ENCODE peak calls at places on chromosomes 5 and 9, in nine cellular contexts. One of them, this sample, is unnamed.

GRCh38 chr9:110443146-110443877 is 105.6 kb upstream of the TXNDC8 start:
- DNase-seq in endodermal cell: no peak
- DNase-seq in mesenchymal stem cell: peak; percentile 93
- DNase-seq in body of pancreas: no peak
- DNase-seq in tibial nerve: no peak
- DNase-seq in uterus: no peak
- DNase-seq in DND-41: no peak
- DNase-seq in HCT116: no peak
- DNase-seq in CD8-positive, alpha-beta T cell: no peak
- DNase-seq in this sample: no peak

GRCh38 chr5:54234304-54234938 is 76.0 kb downstream of the ARL15 start:
- DNase-seq in HCT116: no peak
- DNase-seq in DND-41: no peak
- DNase-seq in mesenchymal stem cell: peak; percentile 55
- DNase-seq in endodermal cell: no peak
- DNase-seq in CD8-positive, alpha-beta T cell: no peak
- DNase-seq in uterus: no peak
- DNase-seq in body of pancreas: no peak
- DNase-seq in tibial nerve: no peak
- DNase-seq in this sample: peak; percentile 22

GRCh38 chr5:1493941-1494340 is 29.8 kb downstream of the LPCAT1 start:
- DNase-seq in DND-41: no peak
- DNase-seq in body of pancreas: no peak
- DNase-seq in uterus: no peak
- DNase-seq in endodermal cell: no peak
- DNase-seq in CD8-positive, alpha-beta T cell: no peak
- DNase-seq in mesenchymal stem cell: no peak
- DNase-seq in tibial nerve: no peak
- DNase-seq in HCT116: no peak
- DNase-seq in this sample: no peak

GRCh38 chr5:172179032-172179989 is 8.7 kb downstream of the STK10 start:
- DNase-seq in CD8-positive, alpha-beta T cell: peak; percentile 67
- DNase-seq in endodermal cell: no peak
- DNase-seq in body of pancreas: no peak
- DNase-seq in uterus: no peak
- DNase-seq in tibial nerve: no peak
- DNase-seq in HCT116: no peak
- DNase-seq in DND-41: peak; percentile 58
- DNase-seq in mesenchymal stem cell: peak; percentile 80
- DNase-seq in this sample: peak; percentile 59

GRCh38 chr5:10567781-10568321 is 4.0 kb downstream of the ANKRD33B start:
- DNase-seq in DND-41: no peak
- DNase-seq in mesenchymal stem cell: peak; percentile 59
- DNase-seq in body of pancreas: no peak
- DNase-seq in tibial nerve: no peak
- DNase-seq in HCT116: no peak
- DNase-seq in uterus: no peak
- DNase-seq in CD8-positive, alpha-beta T cell: no peak
- DNase-seq in endodermal cell: no peak
- DNase-seq in this sample: no peak

GRCh38 chr9:91301161-91301560 is 60.6 kb downstream of the AUH start:
- DNase-seq in endodermal cell: no peak
- DNase-seq in mesenchymal stem cell: no peak
- DNase-seq in CD8-positive, alpha-beta T cell: no peak
- DNase-seq in body of pancreas: peak; percentile 39
- DNase-seq in HCT116: peak; percentile 23
- DNase-seq in DND-41: no peak
- DNase-seq in uterus: no peak
- DNase-seq in tibial nerve: no peak
- DNase-seq in this sample: no peak

GRCh38 chr9:104774831-104775573 is 11.1 kb downstream of the NIPSNAP3B start:
- DNase-seq in tibial nerve: no peak
- DNase-seq in DND-41: no peak
- DNase-seq in HCT116: no peak
- DNase-seq in uterus: no peak
- DNase-seq in body of pancreas: no peak
- DNase-seq in CD8-positive, alpha-beta T cell: no peak
- DNase-seq in endodermal cell: no peak
- DNase-seq in mesenchymal stem cell: no peak
- DNase-seq in this sample: no peak

GRCh38 chr5:142495561-142495960 is 170.7 kb upstream of the SPRY4 start:
- DNase-seq in CD8-positive, alpha-beta T cell: no peak
- DNase-seq in uterus: no peak
- DNase-seq in endodermal cell: no peak
- DNase-seq in mesenchymal stem cell: no peak
- DNase-seq in tibial nerve: no peak
- DNase-seq in HCT116: no peak
- DNase-seq in body of pancreas: no peak
- DNase-seq in DND-41: no peak
- DNase-seq in this sample: no peak

GRCh38 chr5:158769702-158770101 is 330.0 kb downstream of the EBF1 start:
- DNase-seq in body of pancreas: no peak
- DNase-seq in HCT116: no peak
- DNase-seq in endodermal cell: no peak
- DNase-seq in mesenchymal stem cell: no peak
- DNase-seq in DND-41: no peak
- DNase-seq in tibial nerve: no peak
- DNase-seq in CD8-positive, alpha-beta T cell: no peak
- DNase-seq in uterus: no peak
- DNase-seq in this sample: no peak

GRCh38 chr9:16704489-16705111 is 165.9 kb downstream of the BNC2 start:
- DNase-seq in endodermal cell: peak; percentile 73
- DNase-seq in body of pancreas: peak; percentile 20
- DNase-seq in tibial nerve: no peak
- DNase-seq in DND-41: no peak
- DNase-seq in CD8-positive, alpha-beta T cell: no peak
- DNase-seq in HCT116: no peak
- DNase-seq in mesenchymal stem cell: no peak
- DNase-seq in uterus: peak; percentile 67
- DNase-seq in this sample: peak; percentile 59

GRCh38 chr5:95913663-95914062 is 48.0 kb downstream of the ELL2 start:
- DNase-seq in HCT116: no peak
- DNase-seq in uterus: no peak
- DNase-seq in endodermal cell: no peak
- DNase-seq in body of pancreas: no peak
- DNase-seq in CD8-positive, alpha-beta T cell: no peak
- DNase-seq in DND-41: no peak
- DNase-seq in mesenchymal stem cell: no peak
- DNase-seq in tibial nerve: no peak
- DNase-seq in this sample: no peak
- H3K36me3 ChIP-seq in HCT116: no peaks in the 10 kb centered on the region
- H3K36me3 ChIP-seq in uterus: no peaks in the 10 kb centered on the region
- H3K36me3 ChIP-seq in endodermal cell: peaks cover 65% of the 10 kb centered on the region
- H3K36me3 ChIP-seq in body of pancreas: no peaks in the 10 kb centered on the region
- H3K36me3 ChIP-seq in CD8-positive, alpha-beta T cell: no peaks in the 10 kb centered on the region
- H3K36me3 ChIP-seq in DND-41: no peaks in the 10 kb centered on the region
- H3K36me3 ChIP-seq in mesenchymal stem cell: peaks cover 80% of the 10 kb centered on the region
- H3K36me3 ChIP-seq in tibial nerve: no peaks in the 10 kb centered on the region
- H3K36me3 ChIP-seq in this sample: no peaks in the 10 kb centered on the region

GRCh38 chr5:73229271-73229670 is 56.3 kb downstream of the TMEM174 start:
- DNase-seq in uterus: no peak
- DNase-seq in tibial nerve: no peak
- DNase-seq in HCT116: no peak
- DNase-seq in body of pancreas: no peak
- DNase-seq in CD8-positive, alpha-beta T cell: no peak
- DNase-seq in DND-41: no peak
- DNase-seq in endodermal cell: no peak
- DNase-seq in mesenchymal stem cell: no peak
- DNase-seq in this sample: no peak
- H3K27me3 ChIP-seq in uterus: peaks cover 50% of the 10 kb centered on the region
- H3K27me3 ChIP-seq in tibial nerve: peaks cover 69% of the 10 kb centered on the region
- H3K27me3 ChIP-seq in HCT116: no peaks in the 10 kb centered on the region
- H3K27me3 ChIP-seq in body of pancreas: no peaks in the 10 kb centered on the region
- H3K27me3 ChIP-seq in CD8-positive, alpha-beta T cell: peaks cover 31% of the 10 kb centered on the region
- H3K27me3 ChIP-seq in DND-41: peaks cover 12% of the 10 kb centered on the region
- H3K27me3 ChIP-seq in endodermal cell: peaks cover 96% of the 10 kb centered on the region
- H3K27me3 ChIP-seq in mesenchymal stem cell: peaks cover 68% of the 10 kb centered on the region
- H3K27me3 ChIP-seq in this sample: peaks cover 65% of the 10 kb centered on the region

GRCh38 chr5:14376789-14377188 is 204.8 kb upstream of the OTULINL start:
- DNase-seq in uterus: no peak
- DNase-seq in body of pancreas: no peak
- DNase-seq in mesenchymal stem cell: no peak
- DNase-seq in HCT116: no peak
- DNase-seq in tibial nerve: no peak
- DNase-seq in CD8-positive, alpha-beta T cell: no peak
- DNase-seq in DND-41: no peak
- DNase-seq in endodermal cell: no peak
- DNase-seq in this sample: no peak

GRCh38 chr5:14370386-14370785 is 211.2 kb upstream of the OTULINL start:
- DNase-seq in DND-41: no peak
- DNase-seq in endodermal cell: no peak
- DNase-seq in CD8-positive, alpha-beta T cell: no peak
- DNase-seq in uterus: no peak
- DNase-seq in HCT116: no peak
- DNase-seq in mesenchymal stem cell: no peak
- DNase-seq in body of pancreas: no peak
- DNase-seq in tibial nerve: no peak
- DNase-seq in this sample: no peak

GRCh38 chr5:14373685-14374084 is 207.9 kb upstream of the OTULINL start:
- DNase-seq in CD8-positive, alpha-beta T cell: no peak
- DNase-seq in endodermal cell: no peak
- DNase-seq in uterus: no peak
- DNase-seq in DND-41: no peak
- DNase-seq in HCT116: no peak
- DNase-seq in body of pancreas: peak; percentile 59
- DNase-seq in tibial nerve: no peak
- DNase-seq in mesenchymal stem cell: no peak
- DNase-seq in this sample: no peak

GRCh38 chr5:14369780-14370179 is 211.8 kb upstream of the OTULINL start:
- DNase-seq in DND-41: no peak
- DNase-seq in endodermal cell: no peak
- DNase-seq in HCT116: no peak
- DNase-seq in tibial nerve: no peak
- DNase-seq in CD8-positive, alpha-beta T cell: no peak
- DNase-seq in uterus: no peak
- DNase-seq in body of pancreas: no peak
- DNase-seq in mesenchymal stem cell: no peak
- DNase-seq in this sample: no peak

DNA sequence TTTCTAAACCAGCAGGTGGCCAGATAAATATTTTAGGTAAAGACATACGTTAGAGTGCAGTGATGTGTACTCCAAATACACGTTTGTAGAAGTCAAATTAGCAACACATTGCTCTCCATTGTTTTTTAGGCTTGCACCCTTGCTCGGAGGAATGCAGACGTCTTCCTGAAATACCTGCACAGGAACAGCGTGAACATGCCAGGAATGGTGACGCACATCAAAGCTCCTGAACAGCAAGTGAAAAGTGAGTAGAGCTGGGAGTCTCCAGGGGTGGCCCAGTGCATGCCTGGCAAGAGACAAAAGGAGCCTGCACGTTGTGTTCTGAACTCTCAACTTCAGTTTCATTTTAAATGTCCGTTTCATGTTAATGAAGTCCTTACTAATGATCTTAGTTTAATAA is 207.5 kb upstream of the OTULINL start:
- DNase-seq in mesenchymal stem cell: no peak
- DNase-seq in endodermal cell: no peak
- DNase-seq in HCT116: no peak
- DNase-seq in DND-41: no peak
- DNase-seq in tibial nerve: no peak
- DNase-seq in CD8-positive, alpha-beta T cell: no peak
- DNase-seq in uterus: no peak
- DNase-seq in body of pancreas: peak; percentile 71
- DNase-seq in this sample: no peak
- H3K36me3 ChIP-seq in mesenchymal stem cell: peaks cover 98% of the 10 kb centered on the region
- H3K36me3 ChIP-seq in endodermal cell: peaks cover 73% of the 10 kb centered on the region
- H3K36me3 ChIP-seq in HCT116: peaks cover 13% of the 10 kb centered on the region
- H3K36me3 ChIP-seq in DND-41: no peaks in the 10 kb centered on the region
- H3K36me3 ChIP-seq in tibial nerve: no peaks in the 10 kb centered on the region
- H3K36me3 ChIP-seq in CD8-positive, alpha-beta T cell: no peaks in the 10 kb centered on the region
- H3K36me3 ChIP-seq in uterus: no peaks in the 10 kb centered on the region
- H3K36me3 ChIP-seq in body of pancreas: peaks cover 3% of the 10 kb centered on the region
- H3K36me3 ChIP-seq in this sample: peaks cover 5% of the 10 kb centered on the region

DNA sequence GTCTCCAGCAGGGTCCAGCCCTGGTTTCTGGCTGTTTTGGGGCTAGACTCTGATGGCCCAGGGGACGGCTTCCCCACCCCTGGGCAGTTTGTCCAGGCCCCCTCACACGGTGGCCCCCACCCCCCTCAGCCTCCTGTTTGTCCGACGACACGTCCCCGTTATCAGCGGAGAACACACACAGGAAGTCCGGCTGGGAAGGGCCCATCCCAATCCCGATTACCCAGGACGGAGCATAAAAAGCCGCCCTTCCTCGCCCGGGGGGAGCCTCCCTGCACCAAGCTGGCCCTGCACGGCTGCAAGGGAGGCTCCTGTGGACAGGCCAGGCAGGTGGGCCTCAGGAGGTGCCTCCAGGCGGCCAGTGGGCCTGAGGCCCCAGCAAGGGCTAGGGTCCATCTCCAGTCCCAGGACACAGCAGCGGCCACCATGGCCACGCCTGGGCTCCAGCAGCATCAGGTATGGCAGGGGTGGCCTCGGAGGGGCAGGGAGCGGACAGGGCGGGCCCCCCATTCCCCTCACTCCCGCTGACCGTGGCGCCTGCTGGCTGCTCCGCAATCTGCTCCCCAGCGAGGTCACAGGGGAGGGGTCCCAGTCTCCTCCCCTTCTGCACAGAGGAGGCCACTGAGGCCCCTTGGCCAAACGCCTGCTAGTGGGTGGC is at the start of gene EGFL7:
- DNase-seq in tibial nerve: no peak
- DNase-seq in DND-41: no peak
- DNase-seq in body of pancreas: no peak
- DNase-seq in endodermal cell: no peak
- DNase-seq in mesenchymal stem cell: no peak
- DNase-seq in HCT116: no peak
- DNase-seq in uterus: no peak
- DNase-seq in CD8-positive, alpha-beta T cell: no peak
- DNase-seq in this sample: no peak
- H3K27me3 ChIP-seq in tibial nerve: peaks cover 64% of the 10 kb centered on the region
- H3K27me3 ChIP-seq in DND-41: peaks cover 10% of the 10 kb centered on the region
- H3K27me3 ChIP-seq in body of pancreas: no peaks in the 10 kb centered on the region
- H3K27me3 ChIP-seq in endodermal cell: no peaks in the 10 kb centered on the region
- H3K27me3 ChIP-seq in mesenchymal stem cell: peaks cover 66% of the 10 kb centered on the region
- H3K27me3 ChIP-seq in HCT116: no peaks in the 10 kb centered on the region
- H3K27me3 ChIP-seq in uterus: no peaks in the 10 kb centered on the region
- H3K27me3 ChIP-seq in CD8-positive, alpha-beta T cell: peaks cover 21% of the 10 kb centered on the region
- H3K27me3 ChIP-seq in this sample: no peaks in the 10 kb centered on the region

DNA sequence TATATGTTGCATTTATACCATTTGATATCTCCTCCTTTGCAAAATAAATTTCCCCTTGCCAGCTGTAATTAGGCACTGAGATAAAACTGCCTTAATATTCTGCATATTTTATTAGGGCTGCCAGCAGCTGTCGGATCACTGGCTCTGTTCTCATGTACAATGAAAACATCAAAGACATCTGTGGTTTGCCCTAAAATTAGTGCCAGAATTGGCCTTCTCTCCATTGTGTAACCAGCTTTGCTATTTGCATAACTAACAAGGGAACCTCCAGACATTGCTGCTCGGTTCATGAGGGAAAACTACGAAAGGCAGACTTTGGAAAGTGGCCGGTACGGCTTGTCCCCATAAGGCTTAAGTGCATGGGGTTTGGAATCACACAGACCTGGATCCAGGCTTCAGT is 45.5 kb upstream of the KIF2A start:
- DNase-seq in CD8-positive, alpha-beta T cell: no peak
- DNase-seq in DND-41: no peak
- DNase-seq in HCT116: no peak
- DNase-seq in uterus: no peak
- DNase-seq in endodermal cell: no peak
- DNase-seq in tibial nerve: no peak
- DNase-seq in mesenchymal stem cell: no peak
- DNase-seq in body of pancreas: no peak
- DNase-seq in this sample: no peak
- H3K36me3 ChIP-seq in CD8-positive, alpha-beta T cell: no peaks in the 10 kb centered on the region
- H3K36me3 ChIP-seq in DND-41: no peaks in the 10 kb centered on the region
- H3K36me3 ChIP-seq in HCT116: no peaks in the 10 kb centered on the region
- H3K36me3 ChIP-seq in uterus: no peaks in the 10 kb centered on the region
- H3K36me3 ChIP-seq in endodermal cell: no peaks in the 10 kb centered on the region
- H3K36me3 ChIP-seq in tibial nerve: no peaks in the 10 kb centered on the region
- H3K36me3 ChIP-seq in mesenchymal stem cell: no peaks in the 10 kb centered on the region
- H3K36me3 ChIP-seq in body of pancreas: no peaks in the 10 kb centered on the region
- H3K36me3 ChIP-seq in this sample: no peaks in the 10 kb centered on the region

GRCh38 chr5:136193396-136193935 is 504 bp upstream of the SMIM32 start:
- DNase-seq in DND-41: no peak
- DNase-seq in CD8-positive, alpha-beta T cell: peak; percentile 29
- DNase-seq in uterus: no peak
- DNase-seq in endodermal cell: no peak
- DNase-seq in HCT116: no peak
- DNase-seq in mesenchymal stem cell: no peak
- DNase-seq in tibial nerve: no peak
- DNase-seq in body of pancreas: no peak
- DNase-seq in this sample: no peak
- H3K27me3 ChIP-seq in DND-41: no peaks in the 10 kb centered on the region
- H3K27me3 ChIP-seq in CD8-positive, alpha-beta T cell: peaks cover 11% of the 10 kb centered on the region
- H3K27me3 ChIP-seq in uterus: peaks cover 15% of the 10 kb centered on the region
- H3K27me3 ChIP-seq in endodermal cell: peaks cover 66% of the 10 kb centered on the region
- H3K27me3 ChIP-seq in HCT116: no peaks in the 10 kb centered on the region
- H3K27me3 ChIP-seq in mesenchymal stem cell: peaks cover 62% of the 10 kb centered on the region
- H3K27me3 ChIP-seq in tibial nerve: peaks cover 50% of the 10 kb centered on the region
- H3K27me3 ChIP-seq in body of pancreas: no peaks in the 10 kb centered on the region
- H3K27me3 ChIP-seq in this sample: peaks cover 69% of the 10 kb centered on the region